ENCODE peak calls at places on chromosomes 5 and 9, in ten cellular contexts. N is suprapubic skin, R is HCT116, V is breast epithelium, F is stomach, I is esophagus muscularis mucosa, T is K562, B is spleen, Z is endothelial cell of umbilical vein, K is GM12878. O is an unnamed sample.

GRCh38 chr5:38670878-38671277 is 114.4 kb upstream of the LIFR start:
- DNase-seq in N (no peak), R (no peak), V (peak), F (no peak), I (no peak), T (no peak), B (no peak), Z (no peak), K (no peak), O (no peak)

GRCh38 chr5:98556707-98557106 is 216.8 kb upstream of the RGMB start:
- DNase-seq in N (no peak), R (no peak), V (no peak), F (no peak), I (no peak), T (no peak), B (no peak), Z (no peak), K (no peak), O (no peak)

GRCh38 chr9:72951520-72952393 is 1.1 kb downstream of the ALDH1A1 start:
- DNase-seq in N (no peak), R (no peak), V (no peak), F (no peak), I (no peak), T (no peak), B (no peak), Z (peak), K (no peak), O (no peak)

GRCh38 chr9:75289332-75289731 is 201.0 kb downstream of the OSTF1 start:
- DNase-seq in N (no peak), R (no peak), V (no peak), F (no peak), I (no peak), T (no peak), B (no peak), Z (no peak), K (no peak), O (no peak)

GRCh38 chr9:134936762-134937555 is 19.2 kb upstream of the FCN1 start:
- DNase-seq in N (no peak), R (no peak), V (no peak), F (no peak), I (no peak), T (no peak), B (peak), Z (no peak), K (peak), O (peak)

GRCh38 chr5:53792338-53792737 is 231.9 kb downstream of the NDUFS4 start:
- DNase-seq in N (no peak), R (no peak), V (no peak), F (no peak), I (peak), T (no peak), B (no peak), Z (no peak), K (no peak), O (no peak)

GRCh38 chr9:72149231-72149975 is at the start of gene GDA:
- DNase-seq in N (no peak), R (peak), V (no peak), F (peak), I (no peak), T (no peak), B (no peak), Z (no peak), K (no peak), O (peak)

GRCh38 chr5:53069626-53070025 is 39.9 kb downstream of the MOCS2 start:
- DNase-seq in N (no peak), R (no peak), V (no peak), F (no peak), I (no peak), T (no peak), B (no peak), Z (peak), K (no peak), O (no peak)

GRCh38 chr5:172453986-172454354 is 355 bp downstream of the SH3PXD2B start:
- DNase-seq in N (no peak), R (no peak), V (no peak), F (no peak), I (no peak), T (peak), B (no peak), Z (peak), K (no peak), O (peak)

GRCh38 chr5:141913560-141913959 is 10.1 kb upstream of the DELE1 start:
- DNase-seq in N (no peak), R (no peak), V (no peak), F (no peak), I (no peak), T (no peak), B (no peak), Z (no peak), K (no peak), O (no peak)

GRCh38 chr9:110978516-110978915 is 59.8 kb downstream of the LPAR1 start:
- DNase-seq in N (no peak), R (no peak), V (no peak), F (no peak), I (no peak), T (no peak), B (no peak), Z (no peak), K (no peak), O (no peak)

GRCh38 chr5:67206381-67207328 is 10.1 kb upstream of the CD180 start:
- DNase-seq in N (no peak), R (peak), V (peak), F (peak), I (no peak), T (peak), B (peak), Z (peak), K (peak), O (peak)

GRCh38 chr9:134221273-134222017 is 57.1 kb upstream of the RNU6ATAC start:
- DNase-seq in N (peak), R (no peak), V (no peak), F (no peak), I (no peak), T (no peak), B (peak), Z (no peak), K (no peak), O (no peak)

GRCh38 chr5:169694221-169694620 is 57.1 kb downstream of the DOCK2 start:
- DNase-seq in N (no peak), R (no peak), V (no peak), F (no peak), I (no peak), T (no peak), B (no peak), Z (no peak), K (no peak), O (no peak)

GRCh38 chr5:93285461-93285860 is 295.6 kb downstream of the NR2F1-AS1 start:
- DNase-seq in N (no peak), R (no peak), V (no peak), F (no peak), I (no peak), T (no peak), B (no peak), Z (no peak), K (no peak), O (no peak)

GRCh38 chr5:147901555-147901954 is 4.8 kb downstream of the C5orf46 start:
- DNase-seq in N (no peak), R (no peak), V (peak), F (no peak), I (no peak), T (no peak), B (no peak), Z (no peak), K (no peak), O (no peak)

GRCh38 chr5:101897914-101898313 is 398.2 kb downstream of the SLCO4C1 start:
- DNase-seq in N (no peak), R (no peak), V (no peak), F (no peak), I (no peak), T (no peak), B (no peak), Z (no peak), K (peak), O (no peak)

GRCh38 chr5:133403741-133404364 is 208.5 kb downstream of the FSTL4 start:
- DNase-seq in N (no peak), R (no peak), V (no peak), F (no peak), I (peak), T (no peak), B (no peak), Z (no peak), K (no peak), O (no peak)

GRCh38 chr5:72231989-72232703 is 87.9 kb downstream of the MRPS27 start:
- DNase-seq in N (no peak), R (no peak), V (no peak), F (no peak), I (no peak), T (no peak), B (no peak), Z (no peak), K (no peak), O (no peak)

GRCh38 chr5:152606739-152607138 is 201.7 kb upstream of the NMUR2 start:
- DNase-seq in N (no peak), R (no peak), V (no peak), F (no peak), I (no peak), T (no peak), B (no peak), Z (no peak), K (no peak), O (no peak)

GRCh38 chr9:134664446-134664845 is 22.8 kb downstream of the COL5A1 start:
- DNase-seq in N (no peak), R (no peak), V (no peak), F (no peak), I (no peak), T (no peak), B (no peak), Z (no peak), K (no peak), O (no peak)

GRCh38 chr5:173884402-173885053 is 3.6 kb upstream of the CPEB4 start:
- DNase-seq in N (no peak), R (no peak), V (no peak), F (peak), I (no peak), T (peak), B (no peak), Z (no peak), K (peak), O (peak)

GRCh38 chr9:6052520-6052919 is 37.1 kb upstream of the RANBP6 start:
- DNase-seq in N (no peak), R (no peak), V (no peak), F (no peak), I (no peak), T (no peak), B (no peak), Z (no peak), K (no peak), O (no peak)

GRCh38 chr9:6997330-6997729 is 239.6 kb downstream of the KDM4C start:
- DNase-seq in N (no peak), R (no peak), V (no peak), F (no peak), I (no peak), T (no peak), B (no peak), Z (no peak), K (no peak), O (no peak)

GRCh38 chr9:136963751-136964150 is 11.7 kb downstream of the LCN12 start:
- DNase-seq in N (no peak), R (no peak), V (no peak), F (no peak), I (no peak), T (no peak), B (no peak), Z (no peak), K (no peak), O (no peak)

GRCh38 chr9:136964833-136965422 is 12.4 kb upstream of the PTGDS start:
- DNase-seq in N (no peak), R (no peak), V (no peak), F (no peak), I (no peak), T (peak), B (no peak), Z (no peak), K (no peak), O (no peak)

GRCh38 chr9:136963341-136963740 is 11.3 kb downstream of the LCN12 start:
- DNase-seq in N (no peak), R (no peak), V (no peak), F (no peak), I (no peak), T (no peak), B (no peak), Z (no peak), K (no peak), O (no peak)

GRCh38 chr9:136962701-136963248 is 10.7 kb downstream of the LCN12 start:
- DNase-seq in N (no peak), R (no peak), V (no peak), F (no peak), I (no peak), T (no peak), B (no peak), Z (no peak), K (no peak), O (no peak)

GRCh38 chr9:136964171-136964689 is 12.2 kb downstream of the LCN12 start:
- DNase-seq in N (no peak), R (no peak), V (no peak), F (peak), I (no peak), T (peak), B (no peak), Z (no peak), K (no peak), O (peak)
- H3K27ac ChIP-seq in N (no peak), R (peak), V (no peak), F (no peak), I (no peak), T (peak), B (no peak), Z (no peak), K (no peak), O (peak)

DNA sequence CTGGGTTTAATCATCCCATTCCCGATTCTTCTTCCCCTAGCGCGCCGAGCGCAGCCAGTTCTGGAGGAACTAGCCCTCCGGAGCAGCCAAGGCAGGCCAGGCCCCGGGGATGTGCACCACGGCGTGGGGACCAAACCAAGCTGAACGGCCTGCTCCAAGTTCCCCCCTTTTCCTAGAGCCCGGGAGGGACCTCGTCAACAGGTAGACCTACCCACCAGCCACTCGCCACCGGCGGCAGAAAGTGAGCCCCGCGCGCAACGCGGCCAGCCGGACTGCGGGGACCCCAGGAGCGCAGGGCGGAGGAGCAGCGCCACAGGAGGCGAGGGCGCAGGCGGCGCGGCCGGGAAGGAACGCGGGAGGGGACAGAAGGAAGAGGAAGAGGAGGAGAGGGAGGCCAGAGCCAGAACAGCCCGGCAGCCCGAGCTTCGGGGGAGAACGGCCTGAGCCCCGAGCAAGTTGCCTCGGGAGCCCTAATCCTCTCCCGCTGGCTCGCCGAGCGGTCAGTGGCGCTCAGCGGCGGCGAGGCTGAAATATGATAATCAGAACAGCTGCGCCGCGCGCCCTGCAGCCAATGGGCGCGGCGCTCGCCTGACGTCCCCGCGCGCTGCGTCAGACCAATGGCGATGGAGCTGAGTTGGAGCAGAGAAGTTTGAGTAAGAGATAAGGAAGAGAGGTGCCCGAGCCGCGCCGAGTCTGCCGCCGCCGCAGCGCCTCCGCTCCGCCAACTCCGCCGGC is at the start of gene ISL1:
- DNase-seq in N (no peak), R (peak), V (no peak), F (peak), I (no peak), T (no peak), B (no peak), Z (peak), K (no peak), O (peak)
- TF ChIP-seq POLR2A in N (no peak), R (peak), V (no peak), F (peak), I (peak), T (no peak), B (no peak), Z (peak), K (no peak), O (peak)

GRCh38 chr9:122039213-122039612 is 53.9 kb downstream of the TTLL11 start:
- DNase-seq in N (no peak), R (no peak), V (no peak), F (no peak), I (no peak), T (no peak), B (no peak), Z (no peak), K (no peak), O (no peak)
- TF ChIP-seq POLR2AphosphoS5 in N (no peak), R (no peak), V (no peak), F (no peak), I (no peak), T (no peak), B (no peak), Z (no peak), K (no peak), O (no peak)

GRCh38 chr5:156936972-156937371 is 26.1 kb downstream of the TIMD4 start:
- DNase-seq in N (no peak), R (no peak), V (no peak), F (no peak), I (no peak), T (no peak), B (no peak), Z (no peak), K (no peak), O (no peak)

GRCh38 chr5:156929366-156929948 is 33.6 kb downstream of the TIMD4 start:
- DNase-seq in N (no peak), R (no peak), V (no peak), F (no peak), I (no peak), T (no peak), B (no peak), Z (no peak), K (no peak), O (no peak)

DNA sequence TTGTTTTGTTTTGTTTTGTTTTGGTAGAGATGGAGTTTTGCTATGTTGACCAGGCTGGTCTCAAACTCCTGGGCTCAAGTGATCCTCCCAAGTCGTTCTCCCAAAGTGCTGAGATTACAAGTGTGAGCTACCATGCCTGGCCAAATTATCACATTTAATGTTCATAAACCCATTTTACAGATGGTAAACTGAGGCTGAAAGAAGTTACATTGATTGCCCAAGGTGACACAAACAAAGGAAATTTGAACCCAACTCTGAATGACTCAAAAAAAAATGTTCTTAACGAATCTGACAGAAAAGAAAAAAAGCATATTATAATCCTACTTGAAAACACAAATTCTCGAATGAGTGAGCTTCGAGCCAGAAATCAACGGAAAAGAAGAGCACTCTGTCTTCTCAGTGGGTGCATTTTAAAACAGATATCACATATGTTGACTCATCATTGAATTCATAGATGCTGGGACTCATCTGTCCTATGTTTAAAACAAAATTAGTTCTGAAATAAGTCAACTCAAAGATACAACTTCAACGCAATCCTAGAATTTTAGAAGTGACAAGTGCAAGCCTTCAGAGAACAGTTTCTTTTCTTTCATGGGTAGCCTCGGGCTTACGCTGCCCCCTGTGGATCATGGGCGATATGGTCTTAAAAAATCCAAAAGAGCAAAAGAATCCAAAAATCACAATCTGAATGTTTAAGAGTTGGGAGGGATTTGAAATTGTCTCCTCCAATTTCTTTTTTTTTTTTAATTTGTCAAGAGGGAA is 28.4 kb downstream of the TIMD4 start:
- DNase-seq in N (no peak), R (peak), V (no peak), F (no peak), I (no peak), T (peak), B (no peak), Z (no peak), K (no peak), O (peak)
- H3K27ac ChIP-seq in N (no peak), R (no peak), V (no peak), F (no peak), I (no peak), T (no peak), B (no peak), Z (no peak), K (no peak), O (no peak)

GRCh38 chr9:137555179-137555578 is 3.5 kb downstream of the MRPL41 start:
- DNase-seq in N (no peak), R (no peak), V (no peak), F (no peak), I (no peak), T (no peak), B (no peak), Z (no peak), K (no peak), O (no peak)
- TF ChIP-seq POLR2A in N (no peak), R (no peak), V (no peak), F (no peak), I (no peak), T (no peak), B (no peak), Z (no peak), K (peak), O (no peak)

DNA sequence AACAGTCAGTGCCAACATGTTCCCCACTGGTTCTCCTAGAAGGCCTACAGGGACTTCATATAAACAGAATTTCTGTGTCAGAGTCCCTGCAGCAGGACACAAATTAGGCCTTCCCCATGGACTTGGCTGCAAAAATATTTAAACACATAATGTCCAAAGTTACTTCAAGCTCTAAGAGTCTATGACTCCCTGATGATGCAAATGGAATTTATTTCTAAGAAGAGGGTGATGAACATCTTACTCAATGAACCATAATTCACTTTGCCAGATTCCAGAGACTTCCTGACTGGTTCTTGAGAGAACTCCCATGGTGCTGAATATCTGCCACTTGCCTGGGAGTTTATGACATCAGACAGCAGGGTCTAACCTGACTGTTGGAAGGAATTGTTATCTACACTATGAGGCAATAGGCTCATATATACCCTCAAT is 32.7 kb upstream of the ADRA1B start:
- DNase-seq in N (no peak), R (no peak), V (no peak), F (no peak), I (no peak), T (no peak), B (no peak), Z (no peak), K (no peak), O (no peak)
- TF ChIP-seq POLR2AphosphoS5 in N (no peak), R (no peak), V (no peak), F (no peak), I (no peak), T (no peak), B (no peak), Z (no peak), K (no peak), O (peak)

GRCh38 chr5:36842087-36842486 is 34.5 kb upstream of the NIPBL start:
- DNase-seq in N (no peak), R (no peak), V (no peak), F (no peak), I (no peak), T (no peak), B (no peak), Z (no peak), K (no peak), O (no peak)
- H3K27ac ChIP-seq in N (no peak), R (no peak), V (no peak), F (no peak), I (no peak), T (no peak), B (no peak), Z (no peak), K (no peak), O (no peak)

O was measured in transverse colon.